ENCODE peak calls at places on chromosomes 12 and 14, in six cellular contexts. One of them, this sample, is unnamed.

GRCh38 chr12:50103767-50104321 is at the start of gene GPD1:
- DNase-seq in tibial nerve: no peak
- DNase-seq in psoas muscle: peak; percentile 86
- DNase-seq in left cardiac atrium: peak; percentile 69
- DNase-seq in CD4-positive, alpha-beta T cell: no peak
- DNase-seq in gastrocnemius medialis: peak; percentile 93
- DNase-seq in this sample: no peak

GRCh38 chr14:63853831-63854293 is 1.1 kb downstream of the SYNE2 start:
- DNase-seq in left cardiac atrium: peak; percentile 61
- DNase-seq in tibial nerve: peak; percentile 52
- DNase-seq in gastrocnemius medialis: peak; percentile 54
- DNase-seq in psoas muscle: peak; percentile 65
- DNase-seq in CD4-positive, alpha-beta T cell: peak; percentile 60
- DNase-seq in this sample: no peak

GRCh38 chr12:9364224-9365176 is 156.3 kb upstream of the PZP start:
- DNase-seq in tibial nerve: no peak
- DNase-seq in CD4-positive, alpha-beta T cell: no peak
- DNase-seq in left cardiac atrium: no peak
- DNase-seq in gastrocnemius medialis: no peak
- DNase-seq in psoas muscle: no peak
- DNase-seq in this sample: peak; percentile 37

GRCh38 chr12:31947971-31948370 is 11.2 kb upstream of the RESF1 start:
- DNase-seq in tibial nerve: no peak
- DNase-seq in left cardiac atrium: no peak
- DNase-seq in gastrocnemius medialis: no peak
- DNase-seq in psoas muscle: no peak
- DNase-seq in CD4-positive, alpha-beta T cell: no peak
- DNase-seq in this sample: no peak

GRCh38 chr12:121872546-121873223 is 14.0 kb upstream of the HPD start:
- DNase-seq in CD4-positive, alpha-beta T cell: no peak
- DNase-seq in left cardiac atrium: peak; percentile 55
- DNase-seq in psoas muscle: no peak
- DNase-seq in gastrocnemius medialis: no peak
- DNase-seq in tibial nerve: no peak
- DNase-seq in this sample: no peak

GRCh38 chr12:54011665-54012532 is 3.1 kb downstream of the HOXC8 start:
- DNase-seq in left cardiac atrium: no peak
- DNase-seq in CD4-positive, alpha-beta T cell: no peak
- DNase-seq in psoas muscle: peak; percentile 23
- DNase-seq in gastrocnemius medialis: no peak
- DNase-seq in tibial nerve: no peak
- DNase-seq in this sample: no peak

GRCh38 chr14:55976619-55977018 is 141.6 kb upstream of the PELI2 start:
- DNase-seq in CD4-positive, alpha-beta T cell: no peak
- DNase-seq in gastrocnemius medialis: no peak
- DNase-seq in psoas muscle: no peak
- DNase-seq in left cardiac atrium: no peak
- DNase-seq in tibial nerve: no peak
- DNase-seq in this sample: no peak

GRCh38 chr12:15599266-15600037 is 189.7 kb downstream of the EPS8 start:
- DNase-seq in left cardiac atrium: peak; percentile 39
- DNase-seq in tibial nerve: peak; percentile 36
- DNase-seq in psoas muscle: no peak
- DNase-seq in CD4-positive, alpha-beta T cell: no peak
- DNase-seq in gastrocnemius medialis: no peak
- DNase-seq in this sample: no peak

GRCh38 chr12:108635201-108635996 is 1.7 kb upstream of the SELPLG start:
- DNase-seq in tibial nerve: no peak
- DNase-seq in gastrocnemius medialis: no peak
- DNase-seq in left cardiac atrium: no peak
- DNase-seq in CD4-positive, alpha-beta T cell: peak; percentile 45
- DNase-seq in psoas muscle: no peak
- DNase-seq in this sample: peak; percentile 64

GRCh38 chr12:114821571-114821970 is 137.6 kb upstream of the TBX3 start:
- DNase-seq in left cardiac atrium: no peak
- DNase-seq in tibial nerve: no peak
- DNase-seq in CD4-positive, alpha-beta T cell: no peak
- DNase-seq in psoas muscle: no peak
- DNase-seq in gastrocnemius medialis: no peak
- DNase-seq in this sample: no peak

GRCh38 chr12:79955561-79955960 is 20.7 kb upstream of the PPP1R12A start:
- DNase-seq in gastrocnemius medialis: no peak
- DNase-seq in CD4-positive, alpha-beta T cell: no peak
- DNase-seq in tibial nerve: no peak
- DNase-seq in left cardiac atrium: no peak
- DNase-seq in psoas muscle: no peak
- DNase-seq in this sample: no peak

GRCh38 chr12:726281-727140 is 25.9 kb upstream of the WNK1 start:
- DNase-seq in gastrocnemius medialis: peak; percentile 32
- DNase-seq in tibial nerve: no peak
- DNase-seq in psoas muscle: no peak
- DNase-seq in left cardiac atrium: no peak
- DNase-seq in CD4-positive, alpha-beta T cell: no peak
- DNase-seq in this sample: no peak

GRCh38 chr14:103516426-103517171 is 6.0 kb downstream of the CKB start:
- DNase-seq in CD4-positive, alpha-beta T cell: no peak
- DNase-seq in gastrocnemius medialis: no peak
- DNase-seq in tibial nerve: no peak
- DNase-seq in psoas muscle: peak; percentile 26
- DNase-seq in left cardiac atrium: peak; percentile 7
- DNase-seq in this sample: no peak

GRCh38 chr14:62280366-62280765 is 518.1 kb downstream of the SNAPC1 start:
- DNase-seq in left cardiac atrium: no peak
- DNase-seq in gastrocnemius medialis: no peak
- DNase-seq in CD4-positive, alpha-beta T cell: no peak
- DNase-seq in psoas muscle: no peak
- DNase-seq in tibial nerve: no peak
- DNase-seq in this sample: no peak

GRCh38 chr12:21599143-21599999 is 5.3 kb downstream of the GYS2 start:
- DNase-seq in tibial nerve: no peak
- DNase-seq in left cardiac atrium: no peak
- DNase-seq in CD4-positive, alpha-beta T cell: no peak
- DNase-seq in gastrocnemius medialis: no peak
- DNase-seq in psoas muscle: no peak
- DNase-seq in this sample: peak; percentile 3

GRCh38 chr12:70417121-70417520 is 51.0 kb downstream of the KCNMB4 start:
- DNase-seq in psoas muscle: no peak
- DNase-seq in gastrocnemius medialis: no peak
- DNase-seq in left cardiac atrium: no peak
- DNase-seq in tibial nerve: no peak
- DNase-seq in CD4-positive, alpha-beta T cell: no peak
- DNase-seq in this sample: no peak

GRCh38 chr14:93965287-93965821 is 11.0 kb downstream of the ASB2 start:
- DNase-seq in CD4-positive, alpha-beta T cell: no peak
- DNase-seq in psoas muscle: no peak
- DNase-seq in gastrocnemius medialis: no peak
- DNase-seq in left cardiac atrium: no peak
- DNase-seq in tibial nerve: no peak
- DNase-seq in this sample: no peak

GRCh38 chr14:72665259-72665658 is 228.6 kb downstream of the DPF3 start:
- DNase-seq in psoas muscle: no peak
- DNase-seq in gastrocnemius medialis: no peak
- DNase-seq in left cardiac atrium: no peak
- DNase-seq in tibial nerve: no peak
- DNase-seq in CD4-positive, alpha-beta T cell: no peak
- DNase-seq in this sample: no peak

GRCh38 chr12:92191061-92191460 is 45.4 kb upstream of the BTG1 start:
- DNase-seq in left cardiac atrium: no peak
- DNase-seq in psoas muscle: no peak
- DNase-seq in CD4-positive, alpha-beta T cell: no peak
- DNase-seq in tibial nerve: no peak
- DNase-seq in gastrocnemius medialis: no peak
- DNase-seq in this sample: no peak

GRCh38 chr14:67944605-67945004 is 125.0 kb downstream of the RAD51B start:
- DNase-seq in CD4-positive, alpha-beta T cell: no peak
- DNase-seq in psoas muscle: no peak
- DNase-seq in gastrocnemius medialis: no peak
- DNase-seq in left cardiac atrium: no peak
- DNase-seq in tibial nerve: no peak
- DNase-seq in this sample: no peak

GRCh38 chr14:23365353-23366162 is 586 bp upstream of the EFS start:
- DNase-seq in psoas muscle: no peak
- DNase-seq in gastrocnemius medialis: no peak
- DNase-seq in CD4-positive, alpha-beta T cell: no peak
- DNase-seq in tibial nerve: no peak
- DNase-seq in left cardiac atrium: no peak
- DNase-seq in this sample: no peak

GRCh38 chr12:42779186-42779859 is 189.8 kb upstream of the PRICKLE1 start:
- DNase-seq in tibial nerve: peak; percentile 28
- DNase-seq in CD4-positive, alpha-beta T cell: no peak
- DNase-seq in left cardiac atrium: no peak
- DNase-seq in gastrocnemius medialis: peak; percentile 40
- DNase-seq in psoas muscle: peak; percentile 58
- DNase-seq in this sample: no peak

GRCh38 chr14:88128811-88129210 is 123.9 kb downstream of the GPR65 start:
- DNase-seq in psoas muscle: no peak
- DNase-seq in CD4-positive, alpha-beta T cell: no peak
- DNase-seq in left cardiac atrium: no peak
- DNase-seq in tibial nerve: no peak
- DNase-seq in gastrocnemius medialis: no peak
- DNase-seq in this sample: no peak

GRCh38 chr14:62661818-62662217 is 383.4 kb downstream of the KCNH5 start:
- DNase-seq in psoas muscle: no peak
- DNase-seq in left cardiac atrium: no peak
- DNase-seq in gastrocnemius medialis: no peak
- DNase-seq in tibial nerve: no peak
- DNase-seq in CD4-positive, alpha-beta T cell: no peak
- DNase-seq in this sample: no peak

GRCh38 chr14:63045612-63046320 is 508 bp upstream of the KCNH5 start:
- DNase-seq in CD4-positive, alpha-beta T cell: no peak
- DNase-seq in left cardiac atrium: peak; percentile 21
- DNase-seq in tibial nerve: no peak
- DNase-seq in psoas muscle: peak; percentile 43
- DNase-seq in gastrocnemius medialis: no peak
- DNase-seq in this sample: no peak

GRCh38 chr12:104411826-104412626 is 44.7 kb upstream of the CHST11 start:
- DNase-seq in tibial nerve: no peak
- DNase-seq in gastrocnemius medialis: no peak
- DNase-seq in left cardiac atrium: no peak
- DNase-seq in psoas muscle: no peak
- DNase-seq in CD4-positive, alpha-beta T cell: no peak
- DNase-seq in this sample: no peak

GRCh38 chr12:115411121-115411520 is 727.1 kb upstream of the TBX3 start:
- DNase-seq in CD4-positive, alpha-beta T cell: no peak
- DNase-seq in psoas muscle: no peak
- DNase-seq in tibial nerve: no peak
- DNase-seq in left cardiac atrium: no peak
- DNase-seq in gastrocnemius medialis: no peak
- DNase-seq in this sample: no peak